ENCODE peak calls at places on chromosome 1, in eight cellular contexts. R, Z, M, Y, E, H, I and F are unnamed samples.
A peak's percentile ranks its signal among the peaks of the same experiment; 100 is the strongest.

GRCh38 chr1:20478072-20478660 is 7.8 kb downstream of the CAMK2N1 start:
- DNase-seq in M (no peak), Y (no peak), R (no peak), E (no peak), Z (no peak), I (no peak), H (no peak), F (no peak)

GRCh38 chr1:51214615-51215131 is 21.4 kb upstream of the RNF11 start:
- DNase-seq in I (no peak), M (peak; percentile 87), H (peak; percentile 73), Z (no peak), E (no peak), R (no peak), Y (peak; percentile 49), F (peak; percentile 62)

GRCh38 chr1:212759683-212760082 is 31.9 kb downstream of the NSL1 start:
- DNase-seq in H (no peak), M (no peak), E (no peak), R (no peak), Z (peak; percentile 62), I (no peak), Y (no peak), F (no peak)

GRCh38 chr1:200629876-200630514 is 9.4 kb upstream of the KIF14 start:
- DNase-seq in Z (no peak), Y (no peak), I (no peak), E (no peak), H (no peak), R (no peak), M (no peak), F (no peak)

GRCh38 chr1:91742848-91743292 is 143.1 kb downstream of the TGFBR3 start:
- DNase-seq in Y (no peak), I (peak; percentile 34), M (peak; percentile 66), H (peak; percentile 59), E (no peak), Z (no peak), R (no peak), F (peak; percentile 58)

GRCh38 chr1:111989531-111990025 is at the start of gene KCND3:
- DNase-seq in E (no peak), R (peak; percentile 19), Z (peak; percentile 82), H (peak; percentile 40), M (peak; percentile 3), Y (peak; percentile 4), I (peak; percentile 53), F (peak; percentile 29)

GRCh38 chr1:143497374-143497747 is 474.4 kb downstream of the FAM72C start:
- DNase-seq in Z (peak; percentile 18), E (no peak), Y (no peak), I (peak; percentile 5), M (no peak), R (no peak), H (no peak), F (no peak)

GRCh38 chr1:36522021-36522420 is 39.3 kb upstream of the CSF3R start:
- DNase-seq in Y (no peak), R (no peak), H (no peak), E (no peak), M (no peak), Z (no peak), I (no peak), F (no peak)

GRCh38 chr1:115654663-115655306 is 13.0 kb downstream of the VANGL1 start:
- DNase-seq in Y (no peak), E (no peak), Z (no peak), I (peak; percentile 38), H (peak; percentile 41), M (peak; percentile 41), R (no peak), F (no peak)

GRCh38 chr1:205656236-205656635 is 24.1 kb downstream of the SLC45A3 start:
- DNase-seq in Z (no peak), I (no peak), R (no peak), E (no peak), H (no peak), Y (no peak), M (peak; percentile 63), F (peak; percentile 45)

GRCh38 chr1:10217748-10218441 is 7.5 kb downstream of the KIF1B start:
- DNase-seq in Y (no peak), R (no peak), Z (no peak), I (no peak), M (no peak), H (peak; percentile 21), E (no peak), F (peak; percentile 52)

GRCh38 chr1:14597343-14598006 is 1.0 kb upstream of the KAZN start:
- DNase-seq in R (no peak), I (no peak), H (peak; percentile 28), E (no peak), Z (no peak), Y (no peak), M (no peak), F (peak; percentile 15)

GRCh38 chr1:14599173-14599754 is 779 bp downstream of the KAZN start:
- DNase-seq in M (no peak), E (no peak), Z (peak; percentile 71), H (no peak), R (no peak), I (no peak), Y (peak; percentile 56), F (no peak)

GRCh38 chr1:14598498-14599172 is at the start of gene KAZN:
- DNase-seq in E (no peak), Y (peak; percentile 18), M (no peak), Z (peak; percentile 73), H (no peak), R (peak; percentile 18), I (peak; percentile 27), F (no peak)

GRCh38 chr1:14596591-14596990 is 1.9 kb upstream of the KAZN start:
- DNase-seq in Y (no peak), E (no peak), I (no peak), M (no peak), Z (no peak), R (no peak), H (no peak), F (no peak)

GRCh38 chr1:14598007-14598497 is 433 bp upstream of the KAZN start:
- DNase-seq in Y (no peak), E (no peak), Z (peak; percentile 74), H (no peak), M (no peak), I (no peak), R (no peak), F (no peak)
- H3K4me3 ChIP-seq in Y (peak overlapping the region; percentile 62), E (peak overlapping the region; percentile 58), Z (peak overlapping the region; percentile 41), H (peak overlapping the region; percentile 80), M (no peak overlapping the region), I (peak overlapping the region; percentile 61), R (peak overlapping the region; percentile 30), F (no peak overlapping the region)

GRCh38 chr1:23169219-23169575 is 541 bp upstream of the LUZP1 start:
- DNase-seq in E (no peak), R (no peak), I (no peak), Z (no peak), M (no peak), Y (no peak), H (no peak), F (no peak)

GRCh38 chr1:23167353-23168078 is 1.1 kb downstream of the LUZP1 start:
- DNase-seq in R (peak; percentile 65), H (peak; percentile 61), Y (peak; percentile 27), I (peak; percentile 50), E (no peak), Z (peak; percentile 85), M (peak; percentile 64), F (peak; percentile 97)

GRCh38 chr1:23169727-23170335 is 1.2 kb upstream of the LUZP1 start:
- DNase-seq in R (peak; percentile 61), M (peak; percentile 72), Y (peak; percentile 18), I (peak; percentile 64), H (peak; percentile 95), Z (no peak), E (no peak), F (peak; percentile 90)

GRCh38 chr1:23168079-23168461 is 586 bp downstream of the LUZP1 start:
- DNase-seq in M (no peak), E (no peak), H (no peak), R (peak; percentile 40), Z (peak; percentile 89), Y (peak; percentile 41), I (peak; percentile 41), F (no peak)

GRCh38 chr1:23168462-23169218 is at the start of gene LUZP1:
- DNase-seq in R (peak; percentile 97), Y (peak; percentile 88), I (peak; percentile 90), M (peak; percentile 86), H (peak; percentile 93), Z (peak; percentile 96), E (peak; percentile 97), F (peak; percentile 93)
- TF ChIP-seq CTCF in R (no peak), Y (no peak), I (no peak), M (peak; percentile 2), H (no peak), Z (no peak), E (no peak), F (no peak)

DNA sequence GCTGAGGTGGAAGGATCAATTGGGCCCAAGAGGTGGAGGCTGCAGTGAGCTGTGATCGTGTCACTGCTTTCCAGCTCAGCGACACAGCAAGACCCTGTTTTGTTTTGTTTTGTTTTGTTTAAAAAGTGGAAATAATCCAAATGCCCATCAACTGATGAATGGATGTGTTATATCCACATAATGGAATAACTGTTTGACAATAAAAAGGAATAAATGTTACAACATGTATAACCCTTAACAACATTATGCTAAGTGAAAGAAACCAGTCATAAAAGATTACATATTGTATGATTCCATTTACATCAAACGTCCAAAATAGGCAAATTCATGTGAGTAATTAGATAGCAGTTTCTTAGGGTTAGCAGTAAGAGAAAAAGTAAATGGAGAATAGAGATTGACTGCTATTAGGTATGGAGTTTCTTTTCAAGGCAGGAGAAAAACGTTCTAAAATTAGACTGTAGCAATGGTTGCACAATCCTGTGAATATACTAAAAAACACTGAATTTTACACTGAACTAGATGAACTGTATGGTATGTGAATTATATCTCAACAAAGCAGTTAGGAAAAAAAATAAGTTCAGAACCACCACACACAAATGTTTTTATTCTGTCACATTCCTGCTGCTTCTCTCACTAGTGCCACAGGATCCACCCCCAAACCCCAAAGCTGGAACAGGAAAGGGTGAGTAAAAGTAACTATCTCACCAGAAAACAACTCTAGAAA is 15.7 kb downstream of the FOXJ3 start:
- DNase-seq in H (peak; percentile 64), Z (no peak), Y (no peak), I (no peak), R (no peak), E (no peak), M (peak; percentile 77), F (peak; percentile 77)
- H3K4me3 ChIP-seq in H (no peak overlapping the region), Z (no peak overlapping the region), Y (no peak overlapping the region), I (peak overlapping the region; percentile 29), R (no peak overlapping the region), E (no peak overlapping the region), M (no peak overlapping the region), F (no peak overlapping the region)

GRCh38 chr1:225809842-225810578 is at the start of gene EPHX1:
- DNase-seq in Z (peak; percentile 96), Y (peak; percentile 81), I (peak; percentile 94), H (peak; percentile 93), M (peak; percentile 84), R (peak; percentile 96), E (peak; percentile 96), F (peak; percentile 89)

GRCh38 chr1:225813250-225813964 is 3.5 kb downstream of the EPHX1 start:
- DNase-seq in I (peak; percentile 68), E (no peak), M (peak; percentile 62), R (peak; percentile 76), Y (no peak), Z (no peak), H (peak; percentile 87), F (peak; percentile 96)

GRCh38 chr1:225812488-225813249 is 2.7 kb downstream of the EPHX1 start:
- DNase-seq in Z (no peak), E (no peak), I (no peak), M (no peak), R (no peak), Y (no peak), H (peak; percentile 54), F (peak; percentile 27)

GRCh38 chr1:225814381-225814780 is 4.5 kb downstream of the EPHX1 start:
- DNase-seq in Z (no peak), I (no peak), H (no peak), Y (no peak), E (no peak), M (no peak), R (no peak), F (no peak)

GRCh38 chr1:225811622-225812487 is 1.9 kb downstream of the EPHX1 start:
- DNase-seq in Y (no peak), I (no peak), M (no peak), R (peak; percentile 62), E (no peak), H (no peak), Z (no peak), F (peak; percentile 55)
- TF ChIP-seq CTCF in Y (no peak), I (peak; percentile 47), M (peak; percentile 39), R (no peak), E (peak; percentile 12), H (peak; percentile 50), Z (no peak), F (peak; percentile 69)